ENCODE peak calls at places on chromosomes 7 and 10, in four cellular contexts. R is sigmoid colon, D is endothelial cell of umbilical vein, U is transverse colon. L is an unnamed sample.

GRCh38 chr10:126270116-126270515 is 118.2 kb downstream of the ADAM12 start:
- DNase-seq in R (no peak), D (no peak), U (no peak), L (no peak)

GRCh38 chr7:132400667-132401142 is 175.6 kb downstream of the PLXNA4 start:
- DNase-seq in R (peak; percentile 78), D (no peak), U (no peak), L (no peak)

GRCh38 chr7:69840248-69840647 is 242.0 kb downstream of the AUTS2 start:
- DNase-seq in R (no peak), D (no peak), U (no peak), L (no peak)

GRCh38 chr10:44864042-44864436 is 47.1 kb upstream of the TMEM72 start:
- DNase-seq in R (no peak), D (peak; percentile 3), U (peak; percentile 32), L (peak; percentile 74)

GRCh38 chr7:139976838-139977656 is 85.7 kb downstream of the PARP12 start:
- DNase-seq in R (no peak), D (no peak), U (no peak), L (no peak)

GRCh38 chr10:102334106-102334505 is 61.4 kb upstream of the NFKB2 start:
- DNase-seq in R (no peak), D (no peak), U (no peak), L (no peak)

GRCh38 chr7:151408839-151409554 is 841 bp downstream of the WDR86 start:
- DNase-seq in R (peak; percentile 68), D (no peak), U (peak; percentile 49), L (no peak)

GRCh38 chr7:3846738-3847137 is 545.7 kb downstream of the SDK1 start:
- DNase-seq in R (no peak), D (no peak), U (no peak), L (no peak)

GRCh38 chr10:119006451-119007210 is 22.9 kb upstream of the NANOS1 start:
- DNase-seq in R (peak; percentile 94), D (peak; percentile 42), U (peak; percentile 61), L (no peak)

GRCh38 chr10:122057841-122058240 is 68.9 kb downstream of the TACC2 start:
- DNase-seq in R (peak; percentile 15), D (no peak), U (no peak), L (no peak)

GRCh38 chr7:75638607-75639070 is 100.1 kb downstream of the HIP1 start:
- DNase-seq in R (peak; percentile 74), D (peak; percentile 36), U (peak; percentile 29), L (no peak)

GRCh38 chr10:47383254-47384147 is 592 bp downstream of the ZNF488 start:
- DNase-seq in R (no peak), D (no peak), U (no peak), L (peak; percentile 42)

GRCh38 chr10:125442856-125443540 is 240.0 kb downstream of the TEX36 start:
- DNase-seq in R (no peak), D (no peak), U (no peak), L (no peak)

GRCh38 chr7:987909-988308 is 4.9 kb downstream of the CYP2W1 start:
- DNase-seq in R (no peak), D (no peak), U (no peak), L (no peak)

GRCh38 chr7:985127-985416 is 2.1 kb downstream of the CYP2W1 start:
- DNase-seq in R (no peak), D (no peak), U (no peak), L (no peak)

GRCh38 chr7:985915-986741 is 3.1 kb downstream of the CYP2W1 start:
- DNase-seq in R (no peak), D (peak; percentile 28), U (no peak), L (no peak)

GRCh38 chr7:988426-988911 is 5.5 kb downstream of the CYP2W1 start:
- DNase-seq in R (no peak), D (no peak), U (peak; percentile 38), L (no peak)

DNA sequence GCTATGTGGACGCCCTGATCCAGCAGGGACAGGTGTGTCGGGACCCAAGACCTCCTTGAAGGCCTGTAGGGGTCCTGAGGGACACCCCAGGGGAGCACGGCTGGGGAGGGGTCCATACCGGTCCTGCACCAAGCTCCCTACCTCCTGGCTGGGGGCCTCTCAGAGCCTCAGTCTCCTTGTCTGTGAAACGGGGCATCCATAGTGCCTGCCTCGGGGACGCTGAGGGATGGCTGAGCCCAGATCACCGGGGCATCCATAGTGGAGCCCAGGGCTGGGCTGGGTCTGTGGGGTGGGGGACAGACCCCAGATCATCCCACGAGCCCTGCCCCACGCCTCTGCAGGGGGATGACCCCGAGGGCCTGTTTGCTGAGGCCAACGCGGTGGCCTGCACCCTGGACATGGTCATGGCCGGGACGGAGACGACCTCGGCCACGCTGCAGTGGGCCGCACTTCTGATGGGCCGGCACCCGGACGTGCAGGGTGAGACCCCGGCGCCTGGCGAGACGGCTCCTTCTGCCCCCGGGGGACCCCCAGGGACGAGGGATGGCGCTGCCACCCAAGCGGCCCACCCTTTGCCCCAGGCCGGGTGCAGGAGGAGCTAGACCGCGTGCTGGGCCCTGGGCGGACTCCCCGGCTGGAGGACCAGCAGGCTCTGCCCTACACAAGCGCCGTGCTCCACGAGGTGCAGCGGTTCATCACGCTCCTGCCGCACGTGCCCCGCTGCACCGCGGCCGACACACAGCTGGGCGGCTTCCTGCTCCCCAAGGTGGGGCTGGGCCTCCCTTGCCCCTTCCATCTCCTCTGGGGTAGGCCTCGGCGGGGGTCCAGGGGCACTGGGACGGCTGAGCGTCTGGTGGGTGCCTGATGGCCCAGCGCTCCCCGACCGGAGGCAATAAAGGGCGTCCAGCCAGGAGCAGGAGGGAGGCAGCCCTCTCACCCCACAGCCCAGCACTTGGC is 4.1 kb downstream of the CYP2W1 start:
- DNase-seq in R (no peak), D (no peak), U (no peak), L (no peak)
- TF ChIP-seq POLR2A in R (no peak), D (no peak), U (no peak), L (no peak)

GRCh38 chr7:99457050-99457645 is 8.8 kb downstream of the ATP5MF start:
- DNase-seq in R (no peak), D (no peak), U (no peak), L (no peak)

GRCh38 chr7:99459087-99459486 is 6.9 kb downstream of the ATP5MF start:
- DNase-seq in R (no peak), D (peak; percentile 17), U (no peak), L (no peak)

GRCh38 chr7:99457646-99458493 is 8.1 kb downstream of the ATP5MF start:
- DNase-seq in R (no peak), D (no peak), U (no peak), L (no peak)

GRCh38 chr7:99455874-99456273 is 10.1 kb downstream of the ATP5MF start:
- DNase-seq in R (no peak), D (no peak), U (no peak), L (no peak)

DNA sequence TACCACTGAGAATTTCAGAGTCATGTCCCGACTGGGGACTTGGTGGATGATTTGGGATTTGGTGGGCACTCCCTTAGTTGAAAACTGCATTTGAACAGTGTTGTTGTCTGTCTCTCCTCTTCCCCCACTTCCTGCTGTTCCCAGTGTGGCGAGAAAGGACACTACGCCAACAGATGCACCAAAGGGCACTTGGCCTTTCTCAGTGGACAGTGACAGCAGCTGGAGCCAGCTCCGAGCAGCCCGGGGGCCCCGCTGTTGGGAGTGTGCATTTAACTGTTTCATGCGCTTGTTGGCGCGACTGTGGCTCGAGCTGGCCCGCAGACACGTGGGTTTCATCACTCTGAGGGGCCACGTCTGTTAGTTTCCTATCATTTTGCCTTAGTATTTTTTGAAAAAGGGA is 9.7 kb downstream of the ATP5MF start:
- DNase-seq in R (no peak), D (no peak), U (no peak), L (no peak)
- H3K36me3 ChIP-seq in R (peaks cover 41% of the 10 kb centered on the region), D (peaks cover 9% of the 10 kb centered on the region), U (peaks cover 19% of the 10 kb centered on the region), L (peaks cover 45% of the 10 kb centered on the region)

GRCh38 chr7:44239361-44239760 is 38.6 kb downstream of the YKT6 start:
- DNase-seq in R (no peak), D (no peak), U (no peak), L (no peak)
- TF ChIP-seq POLR2AphosphoS5 in R (no peak), D (no peak), U (no peak), L (no peak)

GRCh38 chr10:69891057-69891617 is 89.4 kb downstream of the COL13A1 start:
- DNase-seq in R (no peak), D (no peak), U (peak; percentile 82), L (no peak)

GRCh38 chr10:69892436-69893215 is 90.9 kb downstream of the COL13A1 start:
- DNase-seq in R (no peak), D (no peak), U (no peak), L (no peak)

GRCh38 chr10:69895759-69896158 is 94.1 kb downstream of the COL13A1 start:
- DNase-seq in R (no peak), D (no peak), U (no peak), L (no peak)

GRCh38 chr10:69890065-69890831 is 88.5 kb downstream of the COL13A1 start:
- DNase-seq in R (no peak), D (no peak), U (no peak), L (no peak)

DNA sequence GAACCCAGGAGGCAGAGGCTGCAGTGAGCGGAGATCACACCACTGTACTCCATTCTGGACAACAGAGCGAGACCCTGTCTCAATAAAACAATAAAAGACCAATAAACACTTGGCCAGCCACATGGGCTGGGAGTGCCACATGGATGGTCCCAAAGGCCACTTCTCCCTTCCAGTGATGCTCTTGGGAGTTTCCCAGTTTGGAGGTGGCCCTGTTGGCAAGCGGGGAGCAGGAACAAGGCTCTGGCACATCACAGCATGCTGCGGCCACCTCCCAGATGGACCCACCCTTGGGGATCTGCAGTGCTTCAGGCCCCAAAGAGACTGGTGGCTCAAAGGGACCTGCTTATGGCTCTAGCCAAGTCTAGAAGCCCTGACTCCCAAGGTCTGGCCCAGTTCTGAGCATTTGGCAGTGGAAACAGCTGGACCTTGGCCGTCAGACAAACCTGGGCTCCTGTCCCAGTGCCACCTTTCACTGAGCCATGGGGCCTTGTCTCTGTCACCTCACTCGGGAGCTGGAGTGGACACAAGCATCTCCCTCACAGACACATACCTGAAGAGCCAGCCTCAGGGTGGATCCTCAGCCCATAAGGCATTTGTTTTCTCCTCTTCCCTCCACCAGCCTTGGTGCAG is 91.7 kb downstream of the COL13A1 start:
- DNase-seq in R (no peak), D (no peak), U (peak; percentile 56), L (no peak)
- TF ChIP-seq POLR2A in R (no peak), D (no peak), U (no peak), L (no peak)